ENCODE peak calls at places on chromosome 16, in ten cellular contexts. R is bronchial epithelial cell, N is right cardiac atrium, S is T-helper 1 cell, J is spleen, G is GDM1, D is left ventricle myocardium inferior, B is coronary artery, X is HTR-8/SVneo, V is fibroblast of the aortic adventitia. K is an unnamed sample.

GRCh38 chr16:23836404-23837291 is 865 bp downstream of the PRKCB start:
- DNase-seq in J (peak; percentile 94), D (peak; percentile 19), R (no peak), N (peak; percentile 60), G (no peak), V (no peak), B (no peak), X (no peak), S (peak; percentile 44), K (peak; percentile 79)

GRCh38 chr16:88383401-88384221 is 852 bp downstream of the ZNF469 start:
- DNase-seq in G (no peak), N (peak; percentile 83), X (peak; percentile 73), J (peak; percentile 80), S (no peak), V (peak; percentile 59), B (no peak), D (peak; percentile 46), R (no peak), K (no peak)

GRCh38 chr16:71369494-71369893 is 11.0 kb downstream of the CALB2 start:
- DNase-seq in G (no peak), B (no peak), N (no peak), D (no peak), X (no peak), S (no peak), R (no peak), V (no peak), J (no peak), K (no peak)

GRCh38 chr16:75732871-75733270 is 6.6 kb upstream of the CPHXL start:
- DNase-seq in V (no peak), J (no peak), S (no peak), N (no peak), R (no peak), D (no peak), G (no peak), B (no peak), X (no peak), K (no peak)

GRCh38 chr16:85767569-85767968 is 16.7 kb upstream of the C16orf74 start:
- DNase-seq in R (peak; percentile 91), B (no peak), J (no peak), N (no peak), V (peak; percentile 82), X (peak; percentile 95), D (no peak), G (no peak), S (no peak), K (no peak)

GRCh38 chr16:58118801-58119508 is 10.2 kb downstream of the CFAP20 start:
- DNase-seq in D (no peak), J (no peak), V (peak; percentile 28), B (no peak), R (no peak), S (no peak), G (no peak), X (no peak), N (no peak), K (no peak)

GRCh38 chr16:54340531-54340930 is 53.9 kb upstream of the IRX3 start:
- DNase-seq in R (no peak), N (no peak), J (no peak), D (no peak), X (no peak), B (no peak), V (no peak), S (no peak), G (no peak), K (no peak)

GRCh38 chr16:87854053-87854906 is 15.0 kb downstream of the SLC7A5 start:
- DNase-seq in B (no peak), V (no peak), D (no peak), J (peak; percentile 82), G (no peak), R (peak; percentile 20), X (no peak), N (peak; percentile 74), S (no peak), K (peak; percentile 53)

GRCh38 chr16:47056704-47057630 is 83.5 kb upstream of the DNAJA2 start:
- DNase-seq in G (no peak), V (no peak), X (no peak), B (peak; percentile 35), N (no peak), R (no peak), D (no peak), S (no peak), J (peak; percentile 36), K (no peak)

GRCh38 chr16:48611329-48612137 is 1.6 kb upstream of the N4BP1 start:
- DNase-seq in S (peak; percentile 81), J (peak; percentile 93), R (peak; percentile 100), V (no peak), X (no peak), B (no peak), N (peak; percentile 53), D (no peak), G (peak; percentile 15), K (peak; percentile 91)

GRCh38 chr16:21598676-21599157 is 660 bp upstream of the METTL9 start:
- DNase-seq in J (no peak), B (no peak), R (no peak), N (no peak), V (peak; percentile 14), S (no peak), D (no peak), X (no peak), G (no peak), K (peak; percentile 41)

GRCh38 chr16:66714659-66715307 is 18.2 kb upstream of the CMTM4 start:
- DNase-seq in X (no peak), D (no peak), S (no peak), G (no peak), V (no peak), N (no peak), J (no peak), R (peak; percentile 35), B (no peak), K (no peak)

GRCh38 chr16:65487231-65487630 is 365.4 kb upstream of the CDH11 start:
- DNase-seq in S (no peak), N (no peak), D (no peak), J (no peak), B (no peak), G (no peak), V (no peak), R (no peak), X (no peak), K (no peak)

GRCh38 chr16:86914850-86915717 is 336.7 kb downstream of the FOXL1 start:
- DNase-seq in G (no peak), X (no peak), N (no peak), J (no peak), V (no peak), B (no peak), R (no peak), S (no peak), D (no peak), K (no peak)

GRCh38 chr16:10405386-10405939 is 19.6 kb downstream of the ATF7IP2 start:
- DNase-seq in V (peak; percentile 7), R (no peak), G (no peak), D (no peak), N (no peak), S (no peak), B (no peak), J (no peak), X (no peak), K (no peak)

GRCh38 chr16:51636913-51637743 is 486.1 kb upstream of the SALL1 start:
- DNase-seq in N (no peak), S (no peak), D (no peak), J (no peak), B (no peak), X (no peak), V (no peak), R (peak; percentile 81), G (no peak), K (no peak)

GRCh38 chr16:2742323-2743006 is 10.0 kb upstream of the SRRM2 start:
- DNase-seq in S (no peak), X (no peak), J (peak; percentile 65), R (no peak), V (no peak), D (no peak), N (no peak), B (no peak), G (no peak), K (no peak)

GRCh38 chr16:75198135-75198600 is 8.8 kb downstream of the CTRB2 start:
- DNase-seq in X (no peak), G (no peak), S (no peak), D (no peak), V (peak; percentile 86), J (peak; percentile 70), N (no peak), B (peak; percentile 55), R (no peak), K (no peak)

GRCh38 chr16:77043076-77043475 is 147.9 kb upstream of the MON1B start:
- DNase-seq in B (no peak), S (no peak), G (no peak), J (no peak), R (peak; percentile 3), V (peak; percentile 43), N (no peak), D (no peak), X (no peak), K (peak; percentile 12)

GRCh38 chr16:30122621-30123160 is 329 bp downstream of the MAPK3 start:
- DNase-seq in D (no peak), N (no peak), R (no peak), V (no peak), X (no peak), J (no peak), S (no peak), B (peak; percentile 81), G (peak; percentile 36), K (peak; percentile 44)

GRCh38 chr16:48126801-48127644 is 28.8 kb downstream of the ABCC12 start:
- DNase-seq in B (no peak), D (no peak), N (no peak), S (no peak), V (peak; percentile 98), R (peak; percentile 92), J (no peak), G (no peak), X (peak; percentile 66), K (no peak)

GRCh38 chr16:66130296-66130910 is 236.1 kb upstream of the CDH5 start:
- DNase-seq in R (no peak), D (no peak), B (no peak), S (no peak), X (peak; percentile 54), J (no peak), V (peak; percentile 87), N (no peak), G (no peak), K (no peak)

GRCh38 chr16:3074860-3075545 is 9.6 kb downstream of the IL32 start:
- DNase-seq in N (no peak), J (peak; percentile 94), S (peak; percentile 67), X (no peak), G (peak; percentile 53), D (no peak), V (no peak), B (no peak), R (no peak), K (peak; percentile 93)

GRCh38 chr16:85582177-85582888 is 30.8 kb upstream of the GSE1 start:
- DNase-seq in G (no peak), J (no peak), X (no peak), N (no peak), V (no peak), S (no peak), D (no peak), R (no peak), B (no peak), K (no peak)

GRCh38 chr16:9092963-9093477 is 1.6 kb downstream of the HAPSTR1 start:
- DNase-seq in D (no peak), R (no peak), J (peak; percentile 86), X (no peak), S (peak; percentile 14), B (no peak), V (no peak), G (no peak), N (peak; percentile 61), K (peak; percentile 58)

GRCh38 chr16:83113317-83113716 is 486.5 kb downstream of the CDH13 start:
- DNase-seq in G (no peak), B (no peak), X (peak; percentile 25), V (peak; percentile 18), S (no peak), J (no peak), N (no peak), R (no peak), D (no peak), K (peak; percentile 31)

GRCh38 chr16:3046506-3047386 is at the start of gene MMP25:
- DNase-seq in D (no peak), B (no peak), N (no peak), J (peak; percentile 86), V (no peak), G (no peak), S (no peak), R (no peak), X (no peak), K (peak; percentile 32)

GRCh38 chr16:70378869-70379493 is 32.3 kb downstream of the DDX19A start:
- DNase-seq in B (no peak), D (no peak), V (no peak), G (no peak), J (no peak), X (no peak), R (no peak), S (no peak), N (no peak), K (no peak)

K was measured in activated CD8-positive, alpha-beta T cell treated with anti-CD3 and anti-CD28 coated beads for 36 hours.